ENCODE peak calls at places on chromosomes 5 and 9, in four cellular contexts. C is H1, B is GM12878, G is HepG2. T is an unnamed sample. For H3K4me1, the result is how much of the 10 kb centered on the place peaks cover.

GRCh38 chr5:10704949-10705621 is 55.9 kb downstream of the DAP start:
- DNase-seq in G (no peak), C (no peak), B (no peak), T (peak)

GRCh38 chr9:82805027-82805426 is 257.9 kb downstream of the RASEF start:
- DNase-seq in B (no peak), G (no peak), C (no peak), T (no peak)

GRCh38 chr5:10460252-10460906 is 18.7 kb downstream of the ROPN1L start:
- DNase-seq in G (no peak), C (no peak), B (no peak), T (no peak)

GRCh38 chr9:112411626-112412027 is 31.7 kb downstream of the HSDL2 start:
- DNase-seq in B (no peak), G (no peak), C (no peak), T (no peak)

GRCh38 chr9:95112436-95113280 is 204.9 kb downstream of the FANCC start:
- DNase-seq in C (no peak), G (no peak), B (no peak), T (no peak)

GRCh38 chr9:34929506-34930102 is 28.5 kb upstream of the PHF24 start:
- DNase-seq in B (no peak), C (peak), G (peak), T (peak)

GRCh38 chr9:134591082-134591571 is 50.5 kb upstream of the COL5A1 start:
- DNase-seq in B (no peak), C (no peak), G (no peak), T (no peak)

GRCh38 chr5:147740864-147741263 is 41.7 kb downstream of the JAKMIP2 start:
- DNase-seq in G (no peak), B (no peak), C (no peak), T (no peak)

GRCh38 chr9:136045595-136046554 is 49.2 kb downstream of the NACC2 start:
- DNase-seq in B (no peak), C (no peak), G (no peak), T (no peak)

GRCh38 chr5:115541586-115541985 is 3.0 kb downstream of the FEM1C start:
- DNase-seq in B (no peak), G (peak), C (no peak), T (no peak)

GRCh38 chr9:33737811-33738606 is 57.4 kb upstream of the PRSS3 start:
- DNase-seq in B (no peak), G (peak), C (peak), T (peak)

GRCh38 chr9:4262735-4263141 is 37.1 kb downstream of the GLIS3 start:
- DNase-seq in B (no peak), C (no peak), G (peak), T (no peak)

GRCh38 chr5:87526131-87526530 is 113.4 kb upstream of the CCNH start:
- DNase-seq in C (no peak), G (no peak), B (no peak), T (no peak)

GRCh38 chr9:114693248-114693895 is 11.4 kb upstream of the TEX48 start:
- DNase-seq in B (no peak), G (no peak), C (no peak), T (no peak)
- H3K4me1 ChIP-seq in B (under half), G (under half), C (under half), T (under half)

GRCh38 chr5:82720764-82721163 is 356.4 kb downstream of the TMEM167A start:
- DNase-seq in B (no peak), G (no peak), C (no peak), T (no peak)

GRCh38 chr5:82723168-82723567 is 354.0 kb downstream of the TMEM167A start:
- DNase-seq in B (no peak), G (no peak), C (no peak), T (no peak)

GRCh38 chr5:82719368-82719767 is 357.8 kb downstream of the TMEM167A start:
- DNase-seq in G (no peak), B (no peak), C (no peak), T (no peak)

GRCh38 chr5:82717734-82718133 is 359.5 kb downstream of the TMEM167A start:
- DNase-seq in C (no peak), G (no peak), B (no peak), T (no peak)

GRCh38 chr5:82720213-82720612 is 357.0 kb downstream of the TMEM167A start:
- DNase-seq in B (no peak), C (no peak), G (peak), T (no peak)
- TF ChIP-seq KDM1A in B (no peak), C (no peak), G (no peak), T (no peak)

GRCh38 chr5:16735092-16735970 is 118.5 kb upstream of the RETREG1 start:
- DNase-seq in B (no peak), C (no peak), G (peak), T (no peak)
- TF ChIP-seq YY1 in B (no peak), C (no peak), G (no peak), T (no peak)

GRCh38 chr9:70255521-70255920 is 3.3 kb upstream of the SMC5 start:
- DNase-seq in G (no peak), C (no peak), B (no peak), T (no peak)
- H3K4me1 ChIP-seq in G (under half), C (under half), B (under half), T (under half)

DNA sequence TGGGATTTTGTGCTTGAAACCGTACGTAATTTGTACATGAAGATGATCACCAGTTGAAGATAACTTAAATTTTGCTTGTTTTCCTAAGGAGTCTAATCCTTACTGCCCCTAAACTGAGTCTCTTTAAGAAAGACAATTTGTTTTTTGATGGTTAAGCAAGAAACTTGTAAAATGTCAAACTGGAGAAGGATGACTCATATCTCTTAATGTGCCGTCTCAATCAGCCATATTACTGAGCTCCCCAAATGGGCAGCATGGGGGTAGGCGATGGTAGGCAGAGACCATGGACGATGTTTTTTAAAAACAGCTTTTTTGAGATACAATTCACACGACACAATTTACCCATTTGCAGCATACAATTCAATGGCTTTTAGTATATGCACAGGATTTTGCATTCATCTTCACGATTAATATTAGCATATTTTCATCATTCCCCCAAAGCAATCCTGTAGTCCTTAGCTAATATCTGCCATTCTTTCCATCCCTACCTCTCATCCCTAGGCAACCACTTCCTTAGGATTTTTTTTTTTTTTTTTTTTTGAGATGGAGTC is 14.3 kb downstream of the ARHGAP26 start:
- DNase-seq in C (no peak), B (no peak), G (no peak), T (no peak)
- TF ChIP-seq KDM1A in C (no peak), B (no peak), G (no peak), T (no peak)

GRCh38 chr5:21823588-21823987 is 1029.6 kb downstream of the CDH12 start:
- DNase-seq in G (no peak), B (no peak), C (no peak), T (no peak)
- TF ChIP-seq YY1 in G (no peak), B (no peak), C (no peak), T (no peak)

DNA sequence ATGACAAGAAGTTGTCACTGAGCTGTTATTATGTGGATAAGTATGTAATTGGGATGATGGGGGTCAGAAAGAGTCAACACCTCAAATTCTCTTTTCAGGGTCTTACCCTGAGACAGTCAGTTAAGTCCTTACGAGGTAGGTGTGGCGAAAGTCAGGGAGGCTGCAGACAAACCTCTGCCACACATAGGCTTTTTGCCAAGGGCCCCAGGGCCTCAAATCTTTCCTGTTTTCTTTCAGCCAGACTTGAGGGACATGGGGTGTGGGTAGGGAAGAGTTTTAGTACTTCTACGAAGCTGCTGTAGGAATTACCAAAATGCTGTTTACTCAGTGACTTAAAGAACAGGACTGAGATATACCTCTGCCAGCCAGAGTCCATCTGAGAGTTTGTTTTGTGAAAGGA is 13.8 kb downstream of the OR2S2 start:
- DNase-seq in B (no peak), C (no peak), G (no peak), T (no peak)
- H3K4me1 ChIP-seq in B (under half), C (under half), G (under half), T (under half)

DNA sequence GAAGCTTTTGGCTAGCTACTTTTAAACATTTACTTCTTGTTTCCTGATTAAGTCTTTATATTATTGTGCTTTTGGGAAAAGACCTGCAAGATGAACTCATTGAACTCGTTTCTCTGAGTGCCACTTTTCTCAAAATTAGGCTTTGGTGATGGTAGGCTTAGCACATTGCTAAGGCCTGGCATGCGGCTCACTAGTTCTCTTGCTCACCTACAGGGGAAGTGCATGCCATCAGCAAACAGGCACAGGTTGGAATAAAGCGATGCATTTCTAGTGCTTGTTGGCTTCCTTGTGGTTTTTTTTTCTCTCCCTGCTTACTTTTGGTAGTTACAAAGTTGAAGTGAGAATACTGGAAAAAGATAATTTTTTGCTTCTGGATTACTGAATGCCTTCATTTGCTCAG is 41.4 kb downstream of the TLE4 start:
- DNase-seq in G (no peak), B (no peak), C (no peak), T (no peak)
- TF ChIP-seq KDM1A in G (no peak), B (no peak), C (no peak), T (no peak)

GRCh38 chr9:110728058-110728457 is 59.5 kb downstream of the MUSK start:
- DNase-seq in C (no peak), B (no peak), G (no peak), T (no peak)
- TF ChIP-seq YY1 in C (no peak), B (no peak), G (no peak), T (no peak)

DNA sequence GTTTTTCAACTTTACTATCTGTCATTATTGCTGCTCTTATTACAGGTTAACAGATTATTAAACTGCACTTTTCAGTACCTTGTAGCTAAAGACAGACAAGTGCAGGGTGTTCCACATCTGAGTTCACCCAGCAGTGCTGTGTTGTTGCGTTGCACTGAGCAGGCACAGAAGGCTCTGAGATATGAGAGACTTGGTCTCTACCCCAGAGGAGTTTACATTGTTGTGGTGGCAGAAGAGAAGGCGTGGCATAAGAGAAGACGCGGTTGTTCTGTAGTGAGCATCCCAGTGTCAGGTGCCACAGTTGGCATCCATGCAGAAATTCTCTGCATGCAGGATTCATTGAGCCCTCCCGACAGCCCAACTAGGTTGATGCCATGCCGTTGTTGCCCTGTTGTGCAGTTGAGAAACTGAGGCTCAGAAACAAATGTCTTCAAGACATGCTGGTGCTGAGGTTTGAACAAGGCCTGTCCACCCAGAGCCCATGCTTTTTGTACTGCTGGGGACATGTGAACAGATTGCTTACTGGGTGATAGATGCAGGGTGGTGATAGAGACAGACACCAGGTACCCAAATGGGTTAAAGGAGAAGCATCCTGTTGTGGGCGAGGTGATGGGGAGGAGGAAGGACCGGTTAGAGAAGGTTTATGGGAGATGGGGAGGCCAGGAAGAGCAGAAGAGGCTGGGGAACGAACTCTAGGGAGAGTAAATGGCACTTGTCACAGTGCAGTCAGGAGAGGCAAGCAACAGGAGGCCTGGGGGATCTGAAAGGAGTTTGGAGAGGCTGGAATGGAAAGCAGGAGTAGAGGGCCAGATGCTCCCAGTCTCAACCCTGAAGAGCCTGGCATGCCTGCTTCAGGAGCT is 8.2 kb downstream of the ABL1 start:
- DNase-seq in G (no peak), C (no peak), B (no peak), T (no peak)
- H3K4me1 ChIP-seq in G (under half), C (under half), B (under half), T (under half)

T was measured in K562.